ENCODE peak calls at places on chromosomes 11 and 22, in seven cellular contexts. R is tibial artery, D is BJ, E is mammary epithelial cell, U is thoracic aorta, Z is neural progenitor cell, V is tibial nerve. Q is an unnamed sample. For H3K36me3, the result is how much of the 10 kb centered on the place peaks cover.

GRCh38 chr11:132644511-132644910 is 887.8 kb downstream of the OPCML start:
- DNase-seq in R (no peak), D (no peak), E (no peak), U (no peak), Z (no peak), V (no peak), Q (no peak)

GRCh38 chr22:31329029-31329428 is 17.1 kb downstream of the PATZ1 start:
- DNase-seq in R (no peak), D (no peak), E (peak), U (no peak), Z (no peak), V (no peak), Q (no peak)

GRCh38 chr11:8289426-8290047 is 25.9 kb upstream of the LMO1 start:
- DNase-seq in R (peak), D (no peak), E (no peak), U (no peak), Z (peak), V (no peak), Q (no peak)

GRCh38 chr11:28878025-28878424 is 769.8 kb downstream of the METTL15 start:
- DNase-seq in R (no peak), D (no peak), E (peak), U (no peak), Z (no peak), V (no peak), Q (peak)

GRCh38 chr11:20158597-20159257 is 1.5 kb downstream of the DBX1 start:
- DNase-seq in R (no peak), D (no peak), E (peak), U (peak), Z (peak), V (peak), Q (peak)

GRCh38 chr11:107770546-107770945 is 58.7 kb upstream of the SLN start:
- DNase-seq in R (no peak), D (peak), E (no peak), U (no peak), Z (peak), V (no peak), Q (no peak)

GRCh38 chr22:29079218-29079901 is 6.5 kb downstream of the KREMEN1 start:
- DNase-seq in R (no peak), D (no peak), E (no peak), U (no peak), Z (no peak), V (no peak), Q (no peak)

GRCh38 chr11:61983419-61983818 is 16.0 kb upstream of the FTH1 start:
- DNase-seq in R (peak), D (no peak), E (no peak), U (no peak), Z (no peak), V (no peak), Q (no peak)

GRCh38 chr11:58575377-58576020 is at the start of gene LPXN:
- DNase-seq in R (no peak), D (no peak), E (peak), U (no peak), Z (no peak), V (peak), Q (peak)

GRCh38 chr22:47495102-47495501 is 732.7 kb downstream of the TBC1D22A start:
- DNase-seq in R (no peak), D (no peak), E (no peak), U (no peak), Z (no peak), V (no peak), Q (no peak)

GRCh38 chr22:33770723-33771122 is 149.6 kb downstream of the LARGE1 start:
- DNase-seq in R (no peak), D (no peak), E (no peak), U (no peak), Z (no peak), V (no peak), Q (no peak)

GRCh38 chr11:67615455-67616430 is 9.0 kb downstream of the NDUFV1 start:
- DNase-seq in R (no peak), D (no peak), E (no peak), U (no peak), Z (peak), V (no peak), Q (no peak)

GRCh38 chr22:48841881-48842582 is 985.6 kb downstream of the BRD1 start:
- DNase-seq in R (no peak), D (no peak), E (no peak), U (no peak), Z (no peak), V (no peak), Q (no peak)

GRCh38 chr11:125164422-125165110 is at the start of gene PKNOX2:
- DNase-seq in R (peak), D (no peak), E (peak), U (peak), Z (peak), V (peak), Q (peak)

GRCh38 chr11:88478136-88478785 is 140.7 kb upstream of the CTSC start:
- DNase-seq in R (no peak), D (no peak), E (no peak), U (no peak), Z (no peak), V (no peak), Q (no peak)

GRCh38 chr11:83566948-83567347 is 280.8 kb upstream of the CCDC90B start:
- DNase-seq in R (no peak), D (peak), E (peak), U (no peak), Z (no peak), V (no peak), Q (peak)

GRCh38 chr22:47128216-47129215 is 366.1 kb downstream of the TBC1D22A start:
- DNase-seq in R (peak), D (no peak), E (no peak), U (no peak), Z (no peak), V (no peak), Q (no peak)

GRCh38 chr11:77193915-77194830 is 66.1 kb downstream of the MYO7A start:
- DNase-seq in R (no peak), D (no peak), E (no peak), U (no peak), Z (no peak), V (no peak), Q (no peak)

GRCh38 chr11:130782361-130783221 is 133.7 kb downstream of the SNX19 start:
- DNase-seq in R (no peak), D (no peak), E (no peak), U (no peak), Z (peak), V (peak), Q (peak)

GRCh38 chr22:40668611-40669390 is 10.5 kb upstream of the MCHR1 start:
- DNase-seq in R (no peak), D (peak), E (peak), U (no peak), Z (peak), V (no peak), Q (peak)

GRCh38 chr11:67230406-67230805 is 35.9 kb upstream of the GRK2 start:
- DNase-seq in R (no peak), D (no peak), E (peak), U (no peak), Z (no peak), V (no peak), Q (peak)

GRCh38 chr11:69337211-69337721 is 43.3 kb downstream of the MYEOV start:
- DNase-seq in R (peak), D (peak), E (no peak), U (no peak), Z (no peak), V (no peak), Q (peak)

GRCh38 chr11:4018641-4019040 is 76.0 kb upstream of the RRM1 start:
- DNase-seq in R (no peak), D (no peak), E (no peak), U (no peak), Z (no peak), V (no peak), Q (no peak)

GRCh38 chr22:39665661-39666431 is 95.3 kb downstream of the CACNA1I start:
- DNase-seq in R (no peak), D (no peak), E (no peak), U (no peak), Z (no peak), V (no peak), Q (no peak)

GRCh38 chr22:39666495-39666894 is 95.9 kb downstream of the CACNA1I start:
- DNase-seq in R (no peak), D (no peak), E (no peak), U (no peak), Z (no peak), V (no peak), Q (no peak)

GRCh38 chr22:39663751-39664150 is 93.2 kb downstream of the CACNA1I start:
- DNase-seq in R (no peak), D (no peak), E (no peak), U (no peak), Z (peak), V (no peak), Q (no peak)

GRCh38 chr22:39665229-39665628 is 94.7 kb downstream of the CACNA1I start:
- DNase-seq in R (no peak), D (no peak), E (no peak), U (no peak), Z (peak), V (no peak), Q (no peak)

GRCh38 chr22:39664485-39665200 is 94.1 kb downstream of the CACNA1I start:
- DNase-seq in R (no peak), D (no peak), E (no peak), U (no peak), Z (peak), V (no peak), Q (no peak)
- H3K4me3 ChIP-seq in R (no peak), D (no peak), E (no peak), U (no peak), Z (peak), V (peak), Q (no peak)

GRCh38 chr22:43272869-43273318 is 70.3 kb downstream of the SCUBE1 start:
- DNase-seq in R (no peak), D (no peak), E (no peak), U (no peak), Z (no peak), V (no peak), Q (no peak)
- TF ChIP-seq CTCF in R (no peak), D (no peak), E (no peak), U (no peak), Z (no peak), V (no peak), Q (no peak)

GRCh38 chr11:12193515-12194336 is 83.3 kb downstream of the MICAL2 start:
- DNase-seq in R (peak), D (no peak), E (no peak), U (no peak), Z (no peak), V (no peak), Q (no peak)
- H3K36me3 ChIP-seq in R (under half), D (under half), E (under half), U (under half), Z (under half), V (under half), Q (under half)

DNA sequence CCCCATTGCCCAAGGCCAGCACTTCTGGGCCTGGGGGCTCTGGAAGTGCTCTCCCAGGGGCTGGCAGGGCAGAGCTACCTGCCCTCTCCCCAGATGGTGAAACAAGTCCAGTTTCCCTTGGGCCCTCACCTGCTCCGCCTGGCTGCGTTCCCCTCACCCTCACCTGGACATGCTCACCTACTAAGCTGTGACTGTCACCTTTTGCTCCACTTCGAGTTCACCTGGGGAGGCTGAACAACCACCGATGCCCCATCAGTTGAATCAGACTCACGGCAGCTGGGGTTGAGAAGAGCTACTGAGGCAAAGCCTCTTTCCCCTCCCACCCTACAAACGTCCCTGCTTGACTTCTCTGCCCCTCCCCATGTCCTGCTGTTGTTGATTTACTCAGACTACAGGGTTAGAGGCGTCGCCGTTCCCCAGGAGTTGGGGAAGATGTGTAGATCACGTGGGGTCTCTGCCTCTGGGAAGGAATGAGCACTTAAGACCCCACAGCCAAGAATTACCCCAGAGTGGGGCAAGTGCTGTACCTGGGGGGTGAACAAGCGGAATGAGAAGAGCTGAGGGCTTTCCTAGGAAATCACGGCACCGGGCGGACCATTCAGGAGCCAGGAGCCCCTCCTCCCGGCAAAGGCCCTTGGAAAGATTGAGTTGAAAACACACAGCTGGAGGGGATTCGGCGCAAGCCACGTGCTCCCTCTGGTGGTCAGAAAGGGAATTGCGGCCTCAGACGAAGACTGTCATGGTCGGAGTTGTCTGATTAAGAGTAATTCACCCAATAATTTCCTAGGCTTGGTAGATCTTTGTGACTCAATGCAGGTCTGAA is 7.1 kb downstream of the FXYD2 start:
- DNase-seq in R (peak), D (peak), E (peak), U (peak), Z (peak), V (peak), Q (peak)
- H3K4me3 ChIP-seq in R (no peak), D (no peak), E (no peak), U (no peak), Z (peak), V (no peak), Q (no peak)

GRCh38 chr11:129237456-129237855 is 45.3 kb upstream of the ARHGAP32 start:
- DNase-seq in R (no peak), D (no peak), E (no peak), U (no peak), Z (no peak), V (no peak), Q (no peak)

GRCh38 chr11:129236850-129237249 is 44.7 kb upstream of the ARHGAP32 start:
- DNase-seq in R (no peak), D (no peak), E (no peak), U (no peak), Z (no peak), V (no peak), Q (no peak)

GRCh38 chr11:129239207-129239606 is 47.1 kb upstream of the ARHGAP32 start:
- DNase-seq in R (no peak), D (no peak), E (no peak), U (no peak), Z (no peak), V (no peak), Q (no peak)

GRCh38 chr11:129234978-129235377 is 42.9 kb upstream of the ARHGAP32 start:
- DNase-seq in R (no peak), D (no peak), E (no peak), U (no peak), Z (no peak), V (no peak), Q (no peak)

DNA sequence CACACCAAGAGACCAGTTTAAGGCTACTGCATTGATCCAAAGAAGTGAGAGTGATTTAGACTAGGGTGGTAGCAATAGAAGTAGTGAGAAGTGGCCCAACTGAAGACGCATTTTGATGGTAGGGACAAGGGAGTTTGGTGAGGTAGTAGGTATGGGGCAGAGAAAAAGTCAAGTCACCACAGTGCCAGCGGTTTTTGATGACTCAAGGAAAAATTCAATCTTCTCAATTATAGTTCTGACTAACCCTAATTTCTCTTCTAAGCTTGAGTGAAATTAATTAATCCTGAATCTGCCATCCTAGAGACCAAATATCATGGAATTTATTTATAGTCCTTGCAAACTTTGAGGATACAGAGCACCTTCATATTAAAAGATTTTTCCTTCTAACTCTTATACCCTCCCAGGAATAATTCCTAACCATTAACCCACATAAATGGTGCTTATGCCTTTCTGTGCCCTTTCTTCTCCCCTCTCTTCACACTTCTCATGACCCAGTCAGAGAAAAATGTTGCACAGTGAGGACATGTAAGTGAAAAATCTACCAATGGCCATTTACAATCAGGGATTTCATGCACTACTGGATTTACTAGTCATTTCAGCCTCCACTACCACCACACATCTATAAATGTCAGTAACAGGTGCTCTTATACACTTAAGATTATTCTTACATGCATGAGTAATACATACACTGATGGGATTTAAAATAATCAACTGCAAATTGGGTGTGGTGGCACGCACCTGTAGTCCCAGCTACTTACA is 45.9 kb upstream of the ARHGAP32 start:
- DNase-seq in R (no peak), D (no peak), E (no peak), U (no peak), Z (no peak), V (no peak), Q (no peak)
- TF ChIP-seq CTCF in R (no peak), D (no peak), E (no peak), U (no peak), Z (no peak), V (no peak), Q (no peak)

GRCh38 chr22:24069721-24070120 is 58.6 kb downstream of the CABIN1 start:
- DNase-seq in R (no peak), D (no peak), E (no peak), U (no peak), Z (no peak), V (no peak), Q (no peak)
- H3K36me3 ChIP-seq in R (half or more), D (under half), E (under half), U (under half), Z (under half), V (under half), Q (under half)

DNA sequence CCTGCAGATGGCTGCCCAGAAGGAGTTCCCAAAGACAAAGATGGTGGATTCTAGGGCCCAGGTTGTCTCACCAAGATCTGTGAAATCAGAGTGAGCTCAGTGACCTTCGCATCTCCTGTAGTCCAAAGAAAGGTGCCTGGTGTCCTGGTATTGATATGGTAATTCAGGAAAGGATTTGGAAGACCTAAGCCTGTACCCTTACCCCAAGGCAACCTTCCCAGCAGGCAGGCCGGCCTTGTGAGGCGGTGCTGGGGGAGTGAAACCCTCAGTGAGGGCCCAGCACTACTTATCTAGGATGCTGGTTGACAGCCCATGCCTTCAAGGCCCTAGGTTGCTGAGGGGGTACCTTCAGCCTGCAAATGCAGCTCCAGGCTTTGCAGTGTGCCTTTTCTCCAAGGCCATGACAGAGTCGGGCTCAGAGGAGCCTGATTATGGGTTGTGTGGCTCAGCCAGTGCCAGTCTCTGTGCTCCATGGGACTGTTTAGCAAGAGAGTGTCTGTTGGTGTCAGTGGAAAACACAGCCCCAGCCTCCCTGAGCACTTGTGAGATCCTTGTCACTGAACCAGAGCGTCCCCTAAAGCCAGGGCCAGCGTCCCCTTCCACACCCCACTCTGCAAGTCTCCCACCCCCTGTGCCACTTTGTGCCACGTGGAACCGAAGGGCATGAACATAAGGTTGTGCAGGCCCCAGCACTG is 72.8 kb upstream of the MYOD1 start:
- DNase-seq in R (no peak), D (no peak), E (no peak), U (no peak), Z (no peak), V (no peak), Q (no peak)
- H3K4me3 ChIP-seq in R (no peak), D (no peak), E (no peak), U (no peak), Z (no peak), V (no peak), Q (no peak)

Q was measured in bronchial epithelial cell.